ENCODE peak calls at places on chromosomes 4 and X, in four cellular contexts. E, T, A and D are unnamed samples.
A peak's percentile ranks its signal among the peaks of the same experiment; 100 is the strongest.

GRCh38 chrX:3603026-3603661 is 110.3 kb downstream of the PRKX start:
- DNase-seq in E (no peak), T (no peak), A (no peak), D (no peak)

GRCh38 chr4:165476214-165477098 is 97.6 kb downstream of the CPE start:
- DNase-seq in A (no peak), T (no peak), E (no peak), D (no peak)

GRCh38 chr4:103753868-103754653 is 34.3 kb upstream of the TACR3 start:
- DNase-seq in T (no peak), E (no peak), A (no peak), D (no peak)

GRCh38 chrX:136839196-136839595 is 41.3 kb downstream of the RBMX start:
- DNase-seq in E (no peak), T (no peak), A (no peak), D (no peak)

GRCh38 chr4:93684571-93684970 is 144.0 kb upstream of the ATOH1 start:
- DNase-seq in A (no peak), T (no peak), E (no peak), D (no peak)

GRCh38 chr4:38949416-38950051 is 81.9 kb downstream of the FAM114A1 start:
- DNase-seq in A (no peak), T (no peak), E (no peak), D (no peak)

GRCh38 chr4:84852081-84852480 is 114.4 kb downstream of the WDFY3 start:
- DNase-seq in E (no peak), A (no peak), T (no peak), D (no peak)

GRCh38 chr4:187478292-187479205 is 517.0 kb upstream of the ZFP42 start:
- DNase-seq in A (no peak), E (no peak), T (no peak), D (no peak)

GRCh38 chrX:149950681-149951080 is 12.4 kb upstream of the EOLA2 start:
- DNase-seq in E (no peak), T (no peak), A (no peak), D (no peak)

GRCh38 chr4:125316391-125316780 is 1.6 kb downstream of the FAT4 start:
- DNase-seq in T (peak; percentile 41), E (peak; percentile 15), A (peak; percentile 53), D (peak; percentile 78)

GRCh38 chrX:102624105-102624504 is 24.8 kb downstream of the ARMCX5 start:
- DNase-seq in T (no peak), A (no peak), E (no peak), D (no peak)

GRCh38 chrX:107552976-107553375 is 75.3 kb upstream of the PRPS1 start:
- DNase-seq in T (no peak), E (no peak), A (no peak), D (no peak)

GRCh38 chrX:37646254-37646653 is 39.3 kb upstream of the XK start:
- DNase-seq in T (no peak), A (no peak), E (no peak), D (no peak)

GRCh38 chrX:34810364-34810763 is 132.2 kb upstream of the FAM47B start:
- DNase-seq in A (no peak), T (no peak), E (no peak), D (no peak)

GRCh38 chrX:50814701-50815476 is 895 bp upstream of the SHROOM4 start:
- DNase-seq in A (no peak), E (no peak), T (no peak), D (no peak)

GRCh38 chrX:9865804-9866471 is 79.7 kb downstream of the SHROOM2 start:
- DNase-seq in T (no peak), E (no peak), A (no peak), D (no peak)

GRCh38 chr4:121138014-121138413 is 26.1 kb downstream of the TNIP3 start:
- DNase-seq in E (no peak), A (no peak), T (no peak), D (no peak)

GRCh38 chrX:150934453-150934852 is 36.0 kb upstream of the CD99L2 start:
- DNase-seq in A (no peak), E (peak; percentile 16), T (no peak), D (no peak)

DNA sequence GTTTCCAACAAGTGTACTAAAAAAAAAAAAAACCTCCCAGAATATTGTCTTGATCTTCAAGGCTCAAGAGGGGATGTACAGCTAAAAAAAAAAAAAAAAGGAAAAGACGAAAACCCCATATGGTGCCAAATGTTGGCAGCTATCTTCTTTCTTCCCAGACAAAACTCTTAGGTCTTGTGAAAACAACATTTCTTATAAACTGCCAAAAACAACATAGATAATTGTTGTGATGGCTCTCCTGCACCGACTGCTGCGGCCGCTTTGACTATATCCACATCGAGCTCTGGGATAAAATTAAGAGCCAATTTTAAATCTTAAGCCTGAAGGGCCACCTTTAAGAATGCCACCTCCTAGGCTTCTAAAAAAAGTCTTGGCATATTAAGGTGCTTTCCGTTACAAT is 23.5 kb downstream of the PDGFC start:
- DNase-seq in T (no peak), E (no peak), A (no peak), D (no peak)
- H3K4me1 ChIP-seq in T (peaks cover 98% of the 10 kb centered on the region), E (peaks cover 41% of the 10 kb centered on the region), A (peaks cover 9% of the 10 kb centered on the region), D (no peaks in the 10 kb centered on the region)

GRCh38 chrX:154436290-154436596 is 711 bp upstream of the GDI1 start:
- DNase-seq in A (no peak), E (no peak), T (no peak), D (no peak)

GRCh38 chrX:154437398-154437752 is 421 bp downstream of the GDI1 start:
- DNase-seq in E (no peak), A (no peak), T (no peak), D (no peak)

GRCh38 chrX:154436597-154437397 is at the start of gene GDI1:
- DNase-seq in T (peak; percentile 43), A (peak; percentile 45), E (peak; percentile 36), D (peak; percentile 90)

GRCh38 chrX:154439841-154440240 is 2.9 kb downstream of the GDI1 start:
- DNase-seq in T (no peak), A (no peak), E (no peak), D (no peak)

DNA sequence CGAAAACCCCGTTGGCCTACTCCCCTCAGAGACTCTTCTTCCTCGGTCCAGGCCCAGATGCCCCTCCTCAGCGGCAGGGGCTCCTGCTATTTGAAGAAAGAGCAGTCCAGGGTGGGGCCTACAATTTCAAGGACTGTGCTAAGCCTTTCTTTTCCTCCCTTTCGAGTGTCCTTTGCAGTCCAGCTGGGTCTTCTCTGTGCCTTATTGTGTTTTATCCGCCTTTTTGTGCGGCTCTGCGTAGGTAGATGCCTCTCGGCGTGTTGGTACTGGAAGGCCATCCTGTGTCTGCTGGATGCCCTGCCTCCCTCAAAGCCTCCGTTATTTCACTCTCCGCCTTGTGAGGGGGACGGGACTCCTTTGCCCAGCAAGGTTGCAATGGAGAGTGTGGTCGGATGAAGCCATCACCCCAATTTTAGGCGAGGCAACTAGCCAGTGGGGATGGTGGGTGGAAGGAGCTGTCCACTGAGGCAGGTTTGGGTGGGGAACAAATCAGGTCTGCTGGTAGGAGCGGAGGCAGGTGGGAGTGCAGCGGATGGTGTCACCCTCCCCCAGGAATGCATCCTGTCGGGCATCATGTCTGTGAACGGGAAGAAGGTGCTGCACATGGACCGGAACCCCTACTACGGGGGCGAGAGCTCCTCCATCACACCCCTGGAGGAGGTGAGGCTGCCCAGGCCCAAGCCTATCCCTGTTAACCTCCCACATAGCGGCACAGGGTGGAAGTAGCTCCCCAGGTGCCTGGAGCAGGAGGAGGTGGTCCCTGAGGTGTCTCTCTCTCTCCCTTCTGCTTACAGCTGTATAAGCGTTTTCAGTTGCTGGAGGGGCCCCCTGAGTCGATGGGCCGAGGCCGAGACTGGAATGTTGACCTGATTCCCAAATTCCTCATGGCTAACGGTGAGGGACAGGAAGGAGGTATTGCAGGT is 1.3 kb downstream of the GDI1 start:
- DNase-seq in E (no peak), A (no peak), T (no peak), D (no peak)
- H3K4me3 ChIP-seq in E (peak overlapping the region; percentile 86), A (peak overlapping the region; percentile 76), T (peak overlapping the region; percentile 88), D (peak overlapping the region; percentile 91)

GRCh38 chrX:40733691-40734090 is 1.7 kb downstream of the MED14 start:
- DNase-seq in A (no peak), E (no peak), T (no peak), D (no peak)
- TF ChIP-seq POLR2AphosphoS5 in A (no peak), E (no peak), T (no peak), D (no peak)

GRCh38 chr4:139552506-139552905 is 3.5 kb downstream of the SETD7 start:
- DNase-seq in T (no peak), E (no peak), A (no peak), D (no peak)
- H3K4me1 ChIP-seq in T (peaks cover 72% of the 10 kb centered on the region), E (peaks cover 69% of the 10 kb centered on the region), A (peaks cover 39% of the 10 kb centered on the region), D (peaks cover 34% of the 10 kb centered on the region)

DNA sequence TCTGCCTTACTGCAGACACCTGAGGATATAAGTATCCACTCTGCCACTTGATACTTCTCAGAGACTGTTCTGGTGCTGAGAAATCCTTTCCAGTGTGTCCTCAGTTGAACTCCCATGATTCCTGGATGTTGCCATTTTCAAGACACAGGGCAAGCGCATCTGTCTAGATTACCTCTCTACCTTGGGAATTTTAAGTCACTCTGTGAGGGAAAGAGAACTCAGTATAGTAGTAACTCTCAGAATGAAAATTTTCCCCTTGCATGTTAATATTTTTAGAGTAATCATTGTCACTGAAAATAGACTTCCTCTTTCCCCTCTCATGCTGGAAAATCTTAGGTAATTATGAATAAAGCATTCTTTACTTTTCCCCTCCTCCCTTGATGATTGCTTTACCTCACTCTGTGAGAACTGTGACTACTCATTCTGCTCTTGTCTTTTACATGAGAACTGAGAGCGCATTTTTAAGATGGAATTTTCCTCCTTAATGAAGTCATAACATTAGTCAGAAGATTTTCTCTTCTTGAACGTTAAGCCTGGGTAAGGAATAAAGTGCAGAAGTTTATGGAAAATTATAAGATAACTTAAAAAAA is 45.0 kb downstream of the TET2 start:
- DNase-seq in A (no peak), T (no peak), E (no peak), D (no peak)
- H3K4me3 ChIP-seq in A (no peak overlapping the region), T (no peak overlapping the region), E (no peak overlapping the region), D (no peak overlapping the region)

GRCh38 chr4:147942729-147943128 is 210.8 kb downstream of the ARHGAP10 start:
- DNase-seq in A (no peak), T (no peak), E (no peak), D (no peak)

GRCh38 chr4:147938481-147938880 is 206.6 kb downstream of the ARHGAP10 start:
- DNase-seq in E (no peak), A (no peak), T (no peak), D (no peak)

GRCh38 chr4:147943159-147943638 is 211.3 kb downstream of the ARHGAP10 start:
- DNase-seq in T (no peak), A (no peak), E (no peak), D (no peak)

GRCh38 chr4:147941373-147941772 is 209.5 kb downstream of the ARHGAP10 start:
- DNase-seq in A (no peak), T (no peak), E (no peak), D (no peak)

GRCh38 chr4:147940144-147940543 is 208.3 kb downstream of the ARHGAP10 start:
- DNase-seq in A (no peak), T (no peak), E (no peak), D (no peak)
- TF ChIP-seq POLR2AphosphoS5 in A (no peak), T (no peak), E (no peak), D (no peak)

DNA sequence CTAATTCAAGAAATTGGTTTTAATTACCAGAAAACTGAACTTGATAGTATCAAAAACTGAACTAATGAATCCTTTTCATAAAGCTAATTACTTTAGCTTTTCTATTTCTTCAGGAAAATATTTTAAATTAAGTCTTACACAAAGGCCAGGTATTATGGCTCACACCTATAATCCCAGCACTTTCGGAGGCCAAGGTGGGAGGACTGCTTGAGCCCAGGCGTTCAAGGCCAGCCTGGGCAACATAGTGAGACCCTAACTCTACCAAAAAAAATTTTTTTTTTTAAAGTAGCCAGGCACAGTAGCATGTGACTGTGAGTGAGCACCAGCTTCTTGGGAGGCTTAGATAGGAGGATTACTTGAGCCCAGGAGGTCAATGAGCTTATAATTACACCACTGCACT is 19.1 kb downstream of the CNOT6L start:
- DNase-seq in T (no peak), E (no peak), A (no peak), D (no peak)
- H3K4me1 ChIP-seq in T (peaks cover 66% of the 10 kb centered on the region), E (peaks cover 67% of the 10 kb centered on the region), A (peaks cover 36% of the 10 kb centered on the region), D (peaks cover 32% of the 10 kb centered on the region)